ENCODE peak calls at places on chromosomes 7 and 10, in nine cellular contexts. U is cardiac muscle cell; Q is heart right ventricle; L is CD8-positive, alpha-beta T cell; E is A549; W is ascending aorta; P is IMR-90; R is prostate gland; C is BJ. J is an unnamed sample.

GRCh38 chr7:39623312-39624201 is at the start of gene RALA:
- DNase-seq in U (peak), Q (peak), L (peak), E (peak), W (peak), P (peak), R (peak), C (peak), J (peak)

GRCh38 chr10:49579621-49580020 is 30.5 kb upstream of the SLC18A3 start:
- DNase-seq in U (no peak), Q (no peak), L (no peak), E (no peak), W (no peak), P (no peak), R (no peak), C (peak), J (peak)

GRCh38 chr7:2717293-2717904 is 29.4 kb downstream of the AMZ1 start:
- DNase-seq in U (peak), Q (no peak), L (peak), E (no peak), W (no peak), P (peak), R (peak), C (no peak), J (no peak)

GRCh38 chr10:131921191-131921590 is 20.4 kb downstream of the PPP2R2D start:
- DNase-seq in U (no peak), Q (no peak), L (no peak), E (no peak), W (no peak), P (no peak), R (no peak), C (no peak), J (no peak)

GRCh38 chr10:77695186-77695585 is 57.6 kb upstream of the KCNMA1 start:
- DNase-seq in U (no peak), Q (no peak), L (no peak), E (no peak), W (no peak), P (no peak), R (no peak), C (no peak), J (no peak)

GRCh38 chr7:102129636-102130370 is 156.9 kb upstream of the SH2B2 start:
- DNase-seq in U (no peak), Q (no peak), L (no peak), E (no peak), W (no peak), P (no peak), R (no peak), C (no peak), J (no peak)

GRCh38 chr7:16930958-16931357 is 49.2 kb upstream of the AGR3 start:
- DNase-seq in U (no peak), Q (no peak), L (no peak), E (no peak), W (no peak), P (no peak), R (no peak), C (no peak), J (no peak)

GRCh38 chr7:31883761-31884164 is 186.4 kb downstream of the PDE1C start:
- DNase-seq in U (peak), Q (peak), L (no peak), E (no peak), W (no peak), P (peak), R (no peak), C (peak), J (peak)

GRCh38 chr7:128869944-128870285 is 7.3 kb downstream of the ATP6V1F start:
- DNase-seq in U (no peak), Q (no peak), L (no peak), E (no peak), W (no peak), P (no peak), R (no peak), C (no peak), J (no peak)

GRCh38 chr10:62453274-62453673 is 79.1 kb downstream of the ZNF365 start:
- DNase-seq in U (no peak), Q (no peak), L (no peak), E (no peak), W (no peak), P (no peak), R (no peak), C (no peak), J (no peak)

GRCh38 chr7:132560825-132561529 is 15.3 kb downstream of the PLXNA4 start:
- DNase-seq in U (no peak), Q (no peak), L (no peak), E (no peak), W (no peak), P (no peak), R (no peak), C (no peak), J (no peak)

GRCh38 chr7:12638851-12639467 is 48.5 kb upstream of the ARL4A start:
- DNase-seq in U (peak), Q (no peak), L (no peak), E (peak), W (no peak), P (peak), R (no peak), C (no peak), J (peak)

GRCh38 chr7:40008218-40008815 is 58.3 kb downstream of the CDK13 start:
- DNase-seq in U (peak), Q (no peak), L (no peak), E (peak), W (no peak), P (peak), R (no peak), C (peak), J (peak)

DNA sequence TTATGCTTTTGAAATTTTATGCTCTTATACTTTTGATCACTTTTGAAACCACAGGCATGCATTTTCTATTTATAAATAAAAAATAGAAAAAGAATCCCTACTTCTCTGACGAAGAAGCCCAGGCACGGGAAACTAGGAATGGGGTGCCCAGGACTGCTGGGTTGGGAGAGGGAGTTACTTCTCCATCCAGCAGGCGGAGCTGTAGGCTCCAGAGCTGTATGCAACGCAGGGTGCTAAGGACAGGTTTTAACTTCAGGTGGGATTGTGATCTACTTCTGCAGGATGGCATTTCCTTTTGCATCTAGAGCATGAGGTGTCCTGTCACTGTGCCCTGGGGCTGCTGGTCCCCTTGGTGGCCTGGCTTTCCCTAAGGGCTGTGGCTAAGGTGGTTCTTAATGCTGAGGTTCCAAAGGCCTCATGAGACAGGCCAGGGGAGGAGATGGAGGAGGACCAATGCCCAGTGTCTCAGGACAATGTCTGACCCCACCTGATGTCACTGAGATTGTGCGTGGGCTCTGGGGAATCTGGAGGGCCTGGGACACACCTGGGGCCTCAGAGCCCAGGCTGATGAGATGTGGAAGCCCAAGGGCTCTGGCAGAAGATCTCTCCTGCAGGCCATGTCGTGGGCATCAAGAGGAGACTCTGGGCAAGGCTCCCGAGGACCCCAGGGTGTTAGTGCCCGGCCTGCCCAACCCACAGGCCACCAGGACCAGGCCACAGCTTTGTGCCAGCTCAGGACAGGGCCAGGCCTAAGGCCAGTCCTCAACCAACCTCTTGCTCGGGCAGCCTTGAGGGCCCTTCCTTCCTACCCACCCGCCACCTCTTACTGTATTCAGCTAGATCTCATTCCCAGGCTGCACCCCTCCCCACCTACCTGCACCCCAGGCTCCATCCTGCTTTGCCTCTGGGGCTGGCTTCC is 507 bp downstream of the CCDC201 start:
- DNase-seq in U (peak), Q (no peak), L (no peak), E (no peak), W (no peak), P (no peak), R (no peak), C (no peak), J (no peak)
- TF ChIP-seq CTCF in U (peak), Q (no peak), L (no peak), E (peak), W (no peak), P (peak), R (no peak), C (peak), J (peak)

GRCh38 chr7:127081539-127081938 is 171.2 kb downstream of the GRM8 start:
- DNase-seq in U (no peak), Q (no peak), L (no peak), E (no peak), W (no peak), P (no peak), R (no peak), C (no peak), J (no peak)

DNA sequence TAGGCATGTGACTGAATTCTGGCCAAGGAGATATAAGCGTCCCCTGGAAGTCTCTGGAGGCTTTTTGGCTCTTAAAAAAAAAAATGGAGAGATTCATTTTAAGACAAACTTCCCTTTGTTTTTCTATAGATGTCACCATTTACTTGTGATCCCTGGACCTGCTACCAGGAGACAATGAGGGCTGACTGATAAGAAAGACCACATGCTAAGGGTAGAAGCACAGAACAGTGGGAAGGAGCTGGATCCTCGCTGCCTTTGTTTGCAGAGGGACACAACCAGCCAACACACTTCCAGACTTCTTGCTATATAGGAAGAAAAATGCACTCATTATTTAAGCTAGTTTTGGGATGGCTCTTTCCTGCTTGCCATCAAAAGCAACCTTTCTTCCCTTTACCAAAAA is 172.2 kb downstream of the GRM8 start:
- DNase-seq in U (no peak), Q (no peak), L (no peak), E (no peak), W (no peak), P (no peak), R (no peak), C (no peak), J (no peak)
- H3K4me3 ChIP-seq in U (no peak), Q (no peak), L (no peak), E (no peak), W (no peak), P (no peak), R (no peak), C (no peak), J (no peak)

DNA sequence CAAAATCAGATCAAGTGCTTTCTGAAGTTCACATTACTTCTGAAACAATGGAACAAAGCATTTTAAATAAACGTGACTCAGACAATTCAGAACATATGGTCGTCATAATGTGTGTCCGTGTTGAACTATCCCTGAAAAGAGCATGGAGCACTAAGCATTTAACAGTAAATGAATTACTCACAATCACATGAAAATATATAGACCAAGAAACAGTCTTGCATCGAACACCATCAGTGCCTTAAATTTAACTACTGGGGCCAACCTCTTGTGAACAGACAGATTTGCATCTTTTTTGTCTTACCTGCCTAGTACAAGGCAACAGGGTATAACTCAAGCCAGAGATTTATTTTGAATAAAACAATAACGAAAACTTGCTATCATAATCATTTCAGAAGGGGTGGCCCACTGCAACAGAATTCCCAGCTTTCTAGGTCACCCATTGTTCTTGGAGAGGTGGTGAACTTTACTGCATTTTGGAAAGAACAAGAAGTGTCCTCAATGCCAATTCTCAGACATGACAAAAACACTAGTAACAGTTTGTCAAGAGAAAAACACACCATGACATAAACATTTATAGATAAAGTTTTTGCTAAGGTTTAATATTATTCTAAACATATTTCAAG is 293.5 kb downstream of the SFMBT2 start:
- DNase-seq in U (no peak), Q (no peak), L (no peak), E (no peak), W (no peak), P (no peak), R (no peak), C (no peak), J (no peak)
- TF ChIP-seq CTCF in U (no peak), Q (no peak), L (no peak), E (no peak), W (no peak), P (no peak), R (no peak), C (no peak), J (no peak)

DNA sequence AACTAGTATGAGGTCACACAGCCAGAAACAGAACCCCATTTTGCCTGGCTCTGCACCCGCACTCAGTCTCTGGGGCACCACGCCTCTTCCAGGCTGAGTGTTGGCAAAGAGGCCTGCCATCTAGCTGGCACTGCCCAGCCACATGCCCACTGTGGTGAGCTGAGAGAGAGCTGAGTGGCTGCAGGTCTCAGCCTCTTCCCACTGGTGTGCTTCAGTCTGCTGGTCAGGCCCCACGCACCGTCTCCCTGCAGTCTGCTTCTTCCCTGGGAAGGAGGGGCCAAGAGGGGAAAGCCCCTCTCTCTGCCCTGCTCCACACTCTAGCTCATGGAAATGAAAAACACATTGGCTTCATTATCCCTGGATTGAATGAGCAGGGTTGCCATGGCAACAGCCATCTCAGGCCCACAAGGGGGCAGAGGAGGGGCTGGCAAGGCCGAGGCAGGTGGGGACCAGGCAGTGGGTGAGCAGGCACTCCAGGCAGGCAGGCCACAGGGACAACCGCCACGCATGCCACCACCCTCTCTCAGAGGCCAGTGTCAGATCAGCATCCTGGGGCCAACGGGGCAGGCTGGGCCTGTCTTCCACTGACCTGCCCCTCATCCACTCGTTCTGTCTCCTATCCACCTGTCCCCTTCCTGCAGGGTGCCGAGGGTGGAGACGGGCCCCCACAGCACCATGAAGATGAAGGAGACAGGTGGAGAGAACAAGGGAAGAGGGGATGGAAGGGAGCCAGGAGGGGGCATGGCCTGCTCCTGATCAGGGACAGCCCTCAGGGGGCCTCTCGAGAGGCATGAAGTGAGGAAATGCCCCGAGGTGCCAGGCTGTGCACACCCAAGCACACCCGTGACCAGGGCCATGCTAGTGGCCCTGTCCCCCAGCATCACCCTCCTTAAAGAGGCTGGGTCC is 110.9 kb downstream of the ZMIZ1 start:
- DNase-seq in U (no peak), Q (no peak), L (no peak), E (no peak), W (no peak), P (no peak), R (no peak), C (no peak), J (no peak)
- H3K4me3 ChIP-seq in U (no peak), Q (no peak), L (no peak), E (no peak), W (no peak), P (no peak), R (no peak), C (no peak), J (no peak)

DNA sequence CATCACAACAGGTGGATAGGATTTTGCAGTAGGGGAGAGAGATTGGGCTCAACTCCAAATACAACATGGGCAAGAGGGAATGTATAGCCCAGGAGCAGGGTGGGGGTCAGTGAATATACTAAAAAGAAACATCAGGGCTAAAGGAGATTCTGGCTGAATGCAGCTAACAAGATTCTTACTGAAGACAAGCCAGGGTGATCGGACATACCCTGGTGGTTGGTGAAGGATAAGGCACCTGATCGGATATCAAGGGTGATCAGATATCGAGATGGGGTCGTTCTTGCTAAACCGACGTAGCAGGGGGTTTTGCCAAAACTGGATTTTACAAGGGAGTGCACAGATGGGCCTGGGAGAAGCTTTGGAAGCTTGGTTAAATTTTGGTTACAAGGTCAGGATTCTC is 34.4 kb downstream of the WIPF3 start:
- DNase-seq in U (no peak), Q (no peak), L (no peak), E (no peak), W (no peak), P (no peak), R (no peak), C (no peak), J (no peak)
- TF ChIP-seq CTCF in U (no peak), Q (no peak), L (no peak), E (no peak), W (no peak), P (no peak), R (no peak), C (no peak), J (no peak)

GRCh38 chr10:3195286-3195685 is 22.7 kb upstream of the PITRM1 start:
- DNase-seq in U (no peak), Q (no peak), L (no peak), E (no peak), W (no peak), P (no peak), R (no peak), C (no peak), J (no peak)
- H3K4me3 ChIP-seq in U (no peak), Q (no peak), L (no peak), E (no peak), W (no peak), P (no peak), R (no peak), C (no peak), J (no peak)

GRCh38 chr7:29345590-29345989 is 151.0 kb downstream of the CHN2 start:
- DNase-seq in U (peak), Q (peak), L (peak), E (no peak), W (peak), P (no peak), R (peak), C (no peak), J (peak)
- TF ChIP-seq CTCF in U (peak), Q (peak), L (no peak), E (peak), W (no peak), P (no peak), R (no peak), C (no peak), J (peak)

J was measured in AG10803.